ENCODE peak calls at places on chromosomes 5 and 9, in nine cellular contexts. S is aorta, T is mucosa of descending colon, R is tibial artery, N is gastrocnemius medialis, C is right atrium auricular region, E is spleen, Y is IMR-90, O is uterus. G is an unnamed sample. For H3K9me3, the result is how much of the 10 kb centered on the place peaks cover.

GRCh38 chr9:29241320-29241719 is 1668.0 kb upstream of the C9orf72 start:
- DNase-seq in S (no peak), T (no peak), R (no peak), N (no peak), C (no peak), E (no peak), Y (no peak), O (no peak), G (no peak)

GRCh38 chr9:77897292-77897691 is 134.3 kb downstream of the GNAQ start:
- DNase-seq in S (peak), T (no peak), R (no peak), N (no peak), C (no peak), E (no peak), Y (peak), O (peak), G (no peak)

GRCh38 chr9:89801723-89802680 is 197.2 kb downstream of the GADD45G start:
- DNase-seq in S (no peak), T (no peak), R (peak), N (no peak), C (no peak), E (no peak), Y (no peak), O (no peak), G (no peak)

GRCh38 chr5:177982956-177983355 is 13.1 kb downstream of the PROP1 start:
- DNase-seq in S (no peak), T (no peak), R (no peak), N (no peak), C (no peak), E (no peak), Y (no peak), O (no peak), G (no peak)

GRCh38 chr9:88539246-88539645 is 4.3 kb downstream of the NXNL2 start:
- DNase-seq in S (no peak), T (no peak), R (no peak), N (no peak), C (no peak), E (no peak), Y (no peak), O (no peak), G (no peak)

GRCh38 chr9:113711251-113711650 is 164.9 kb upstream of the ZNF618 start:
- DNase-seq in S (no peak), T (no peak), R (no peak), N (no peak), C (no peak), E (no peak), Y (no peak), O (no peak), G (no peak)

GRCh38 chr5:96638566-96638965 is 23.6 kb upstream of the CAST start:
- DNase-seq in S (no peak), T (no peak), R (no peak), N (no peak), C (no peak), E (no peak), Y (no peak), O (no peak), G (no peak)

GRCh38 chr5:151295138-151295537 is 8.4 kb downstream of the SLC36A3 start:
- DNase-seq in S (no peak), T (no peak), R (no peak), N (no peak), C (no peak), E (no peak), Y (no peak), O (no peak), G (no peak)

GRCh38 chr5:18276939-18277338 is 642.7 kb downstream of the TAF11L14 start:
- DNase-seq in S (no peak), T (no peak), R (no peak), N (no peak), C (no peak), E (no peak), Y (no peak), O (no peak), G (no peak)

GRCh38 chr9:34589656-34590375 is at the start of gene CNTFR:
- DNase-seq in S (no peak), T (peak), R (peak), N (peak), C (no peak), E (peak), Y (no peak), O (peak), G (no peak)

GRCh38 chr9:89631381-89631780 is 26.6 kb downstream of the GADD45G start:
- DNase-seq in S (no peak), T (no peak), R (no peak), N (no peak), C (no peak), E (peak), Y (no peak), O (no peak), G (no peak)

GRCh38 chr5:149227168-149227826 is 44.4 kb upstream of the AFAP1L1 start:
- DNase-seq in S (no peak), T (no peak), R (no peak), N (no peak), C (no peak), E (no peak), Y (peak), O (no peak), G (no peak)

GRCh38 chr5:138230261-138230660 is 17.1 kb upstream of the CDC23 start:
- DNase-seq in S (peak), T (no peak), R (peak), N (no peak), C (peak), E (peak), Y (peak), O (no peak), G (no peak)

GRCh38 chr9:123370526-123371227 is 14.7 kb downstream of the CRB2 start:
- DNase-seq in S (no peak), T (no peak), R (no peak), N (no peak), C (no peak), E (no peak), Y (no peak), O (no peak), G (no peak)

GRCh38 chr5:157598350-157598936 is 22.9 kb upstream of the ADAM19 start:
- DNase-seq in S (no peak), T (no peak), R (no peak), N (no peak), C (no peak), E (no peak), Y (no peak), O (no peak), G (no peak)

GRCh38 chr9:92385001-92385400 is 19.4 kb downstream of the OGN start:
- DNase-seq in S (no peak), T (no peak), R (no peak), N (no peak), C (no peak), E (no peak), Y (no peak), O (no peak), G (no peak)

GRCh38 chr9:122213589-122214413 is 15.0 kb downstream of the LHX6 start:
- DNase-seq in S (no peak), T (peak), R (no peak), N (no peak), C (no peak), E (no peak), Y (no peak), O (no peak), G (no peak)

GRCh38 chr5:96256795-96257470 is 176.1 kb downstream of the PCSK1 start:
- DNase-seq in S (no peak), T (no peak), R (no peak), N (no peak), C (no peak), E (no peak), Y (peak), O (peak), G (no peak)

GRCh38 chr5:72441861-72442540 is 65.2 kb downstream of the ZNF366 start:
- DNase-seq in S (peak), T (no peak), R (no peak), N (no peak), C (no peak), E (no peak), Y (peak), O (no peak), G (no peak)

GRCh38 chr9:122133263-122133983 is 26.2 kb downstream of the NDUFA8 start:
- DNase-seq in S (no peak), T (no peak), R (no peak), N (no peak), C (no peak), E (no peak), Y (no peak), O (no peak), G (no peak)

GRCh38 chr9:122016789-122017188 is 76.3 kb downstream of the TTLL11 start:
- DNase-seq in S (no peak), T (no peak), R (no peak), N (no peak), C (no peak), E (no peak), Y (no peak), O (peak), G (no peak)

GRCh38 chr5:41621420-41621819 is 111.0 kb upstream of the PLCXD3 start:
- DNase-seq in S (no peak), T (no peak), R (no peak), N (no peak), C (no peak), E (no peak), Y (no peak), O (no peak), G (no peak)

GRCh38 chr9:89350988-89351557 is 32.8 kb downstream of the SECISBP2 start:
- DNase-seq in S (no peak), T (no peak), R (no peak), N (peak), C (no peak), E (no peak), Y (no peak), O (no peak), G (no peak)

GRCh38 chr5:83374547-83374946 is 97.0 kb upstream of the VCAN start:
- DNase-seq in S (no peak), T (no peak), R (no peak), N (no peak), C (peak), E (no peak), Y (peak), O (peak), G (no peak)

GRCh38 chr9:12933957-12934356 is 159.1 kb downstream of the LURAP1L start:
- DNase-seq in S (no peak), T (no peak), R (no peak), N (no peak), C (no peak), E (no peak), Y (peak), O (no peak), G (no peak)

GRCh38 chr9:134634190-134634589 is 7.4 kb upstream of the COL5A1 start:
- DNase-seq in S (peak), T (peak), R (no peak), N (no peak), C (no peak), E (peak), Y (no peak), O (no peak), G (no peak)

GRCh38 chr5:32217886-32218396 is 43.8 kb upstream of the GOLPH3 start:
- DNase-seq in S (no peak), T (no peak), R (no peak), N (peak), C (no peak), E (no peak), Y (no peak), O (no peak), G (no peak)

GRCh38 chr5:95284512-95285405 is at the start of gene MCTP1:
- DNase-seq in S (peak), T (peak), R (no peak), N (no peak), C (no peak), E (peak), Y (no peak), O (no peak), G (no peak)

GRCh38 chr5:132498686-132499271 is 8.2 kb upstream of the IRF1 start:
- DNase-seq in S (no peak), T (no peak), R (peak), N (no peak), C (peak), E (no peak), Y (peak), O (no peak), G (no peak)

GRCh38 chr5:34715711-34716110 is 59.6 kb downstream of the RAI14 start:
- DNase-seq in S (no peak), T (no peak), R (no peak), N (no peak), C (no peak), E (no peak), Y (peak), O (no peak), G (no peak)

GRCh38 chr5:150659360-150660107 is 1.5 kb upstream of the MYOZ3 start:
- DNase-seq in S (peak), T (no peak), R (peak), N (no peak), C (peak), E (no peak), Y (no peak), O (no peak), G (no peak)

DNA sequence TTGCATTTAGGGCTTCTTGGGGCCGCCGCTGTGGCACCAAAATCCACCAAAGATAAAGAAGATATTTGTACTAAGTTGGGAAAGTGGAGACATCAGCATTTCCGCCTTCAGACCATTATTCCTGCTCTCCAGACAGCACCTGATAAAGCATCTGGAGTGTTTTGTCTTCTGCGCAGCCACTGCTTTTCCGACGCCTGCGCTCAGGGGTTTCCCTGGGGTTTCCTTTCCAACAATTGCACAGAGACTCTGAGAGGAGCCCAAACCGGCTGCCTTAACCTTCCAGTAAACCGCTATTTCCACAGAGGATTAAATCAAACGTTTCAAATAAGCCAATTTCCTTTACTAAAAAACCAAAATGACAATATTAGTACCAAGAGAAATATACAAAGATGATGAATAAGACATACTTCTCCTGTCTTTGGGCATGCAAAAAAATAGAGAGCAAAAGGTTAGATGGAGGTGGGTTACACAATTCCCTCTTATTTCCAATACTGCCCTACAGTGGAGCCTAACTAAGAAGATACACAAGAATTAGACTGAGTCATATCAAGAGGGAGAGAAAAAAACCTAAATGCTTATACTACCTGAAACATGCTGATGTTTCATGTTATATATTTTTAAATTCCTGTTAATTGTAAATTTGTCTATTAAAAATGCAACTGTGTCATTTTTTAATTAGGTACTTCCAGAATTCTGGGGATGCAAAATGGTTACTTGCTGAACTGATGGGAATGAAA is 98.4 kb downstream of the MAPKAP1 start:
- DNase-seq in S (no peak), T (no peak), R (no peak), N (no peak), C (no peak), E (no peak), Y (peak), O (no peak), G (no peak)
- H3K9me3 ChIP-seq in S (under half), T (under half), R (under half), N (under half), C (under half), E (under half), Y (under half), O (under half), G (under half)

GRCh38 chr9:95327239-95327865 is 9.8 kb upstream of the FANCC start:
- DNase-seq in S (no peak), T (no peak), R (no peak), N (no peak), C (no peak), E (no peak), Y (no peak), O (no peak), G (no peak)

GRCh38 chr9:95330720-95331404 is 13.4 kb upstream of the FANCC start:
- DNase-seq in S (no peak), T (no peak), R (no peak), N (no peak), C (no peak), E (no peak), Y (no peak), O (no peak), G (no peak)

GRCh38 chr9:95325221-95325620 is 7.7 kb upstream of the FANCC start:
- DNase-seq in S (no peak), T (no peak), R (no peak), N (no peak), C (no peak), E (no peak), Y (no peak), O (no peak), G (no peak)
- H3K9me3 ChIP-seq in S (under half), T (under half), R (under half), N (under half), C (under half), E (under half), Y (under half), O (under half), G (under half)

GRCh38 chr5:141431286-141431685 is 979 bp downstream of the PCDHGA12 start:
- DNase-seq in S (no peak), T (no peak), R (no peak), N (no peak), C (no peak), E (no peak), Y (no peak), O (no peak), G (no peak)

GRCh38 chr5:141439411-141440141 is 9.3 kb downstream of the PCDHGA12 start:
- DNase-seq in S (no peak), T (no peak), R (no peak), N (no peak), C (no peak), E (no peak), Y (no peak), O (no peak), G (no peak)

GRCh38 chr5:141430332-141431113 is at the start of gene PCDHGA12:
- DNase-seq in S (peak), T (no peak), R (no peak), N (peak), C (peak), E (no peak), Y (peak), O (peak), G (no peak)

GRCh38 chr5:141437208-141437607 is 6.9 kb downstream of the PCDHGA12 start:
- DNase-seq in S (no peak), T (no peak), R (no peak), N (no peak), C (no peak), E (no peak), Y (peak), O (no peak), G (no peak)

GRCh38 chr5:141434006-141434405 is 3.7 kb downstream of the PCDHGA12 start:
- DNase-seq in S (no peak), T (no peak), R (no peak), N (no peak), C (no peak), E (no peak), Y (peak), O (no peak), G (no peak)
- H3K9me3 ChIP-seq in S (under half), T (half or more), R (half or more), N (under half), C (half or more), E (half or more), Y (under half), O (under half), G (under half)

DNA sequence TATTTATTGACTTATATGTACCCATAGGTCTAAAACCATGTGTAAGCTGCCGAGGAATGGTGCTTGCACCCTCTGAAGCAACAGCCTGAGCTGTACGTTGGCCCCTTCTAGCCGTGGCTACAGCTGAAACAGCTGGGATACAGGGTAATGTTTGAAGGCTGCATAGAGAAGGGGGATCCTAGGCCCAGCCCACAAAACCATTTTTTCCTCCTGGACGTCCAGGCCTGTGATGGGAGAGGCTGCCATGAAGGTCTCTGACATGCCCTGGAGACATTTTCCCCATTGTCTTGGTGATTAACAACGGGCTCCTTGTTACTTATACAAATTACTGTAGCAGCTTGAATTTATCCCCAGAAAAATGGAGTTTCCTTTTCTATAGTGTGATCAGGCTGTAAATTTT is 244.7 kb downstream of the COMMD10 start:
- DNase-seq in S (no peak), T (no peak), R (no peak), N (no peak), C (no peak), E (no peak), Y (no peak), O (no peak), G (no peak)
- H3K9me3 ChIP-seq in S (under half), T (under half), R (under half), N (under half), C (under half), E (half or more), Y (under half), O (under half), G (under half)

GRCh38 chr5:40291338-40291737 is 388.4 kb upstream of the PTGER4 start:
- DNase-seq in S (no peak), T (no peak), R (no peak), N (no peak), C (no peak), E (no peak), Y (peak), O (no peak), G (no peak)
- H3K9me3 ChIP-seq in S (under half), T (under half), R (under half), N (under half), C (under half), E (under half), Y (under half), O (under half), G (under half)

DNA sequence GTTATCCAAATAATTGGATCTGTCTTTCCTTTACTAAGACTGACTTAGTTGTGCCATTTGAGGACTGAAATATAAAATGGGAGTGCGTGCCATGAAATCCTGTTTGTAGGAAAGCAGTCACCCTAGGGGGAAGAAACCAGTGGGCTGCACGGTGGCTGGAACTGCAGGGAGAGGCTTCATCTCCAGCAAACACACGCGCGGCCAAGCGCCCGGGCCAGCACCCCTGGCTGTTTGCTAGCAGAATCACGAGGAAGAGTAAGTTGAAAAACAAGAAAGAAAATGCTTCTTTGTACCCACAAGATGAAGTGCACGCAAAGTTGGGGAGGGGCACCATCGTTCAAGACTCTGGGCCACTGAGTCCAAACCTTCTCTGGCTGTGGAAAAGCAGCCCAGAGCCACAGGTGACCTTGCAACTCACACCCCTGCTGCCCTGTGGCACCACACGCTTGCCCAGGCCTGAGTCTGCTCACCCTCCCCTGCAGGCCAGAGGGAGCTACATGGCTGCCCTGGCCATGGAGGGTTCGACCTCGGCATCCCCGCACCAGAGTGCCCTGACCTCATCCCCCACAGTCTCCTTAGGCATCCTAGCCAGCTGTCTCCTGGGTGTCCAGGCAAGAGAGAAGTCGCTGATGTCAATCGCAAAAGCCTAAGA is 55.2 kb downstream of the IRX2 start:
- DNase-seq in S (no peak), T (no peak), R (no peak), N (no peak), C (no peak), E (no peak), Y (no peak), O (no peak), G (no peak)
- H3K9me3 ChIP-seq in S (under half), T (under half), R (under half), N (under half), C (under half), E (under half), Y (under half), O (under half), G (under half)

DNA sequence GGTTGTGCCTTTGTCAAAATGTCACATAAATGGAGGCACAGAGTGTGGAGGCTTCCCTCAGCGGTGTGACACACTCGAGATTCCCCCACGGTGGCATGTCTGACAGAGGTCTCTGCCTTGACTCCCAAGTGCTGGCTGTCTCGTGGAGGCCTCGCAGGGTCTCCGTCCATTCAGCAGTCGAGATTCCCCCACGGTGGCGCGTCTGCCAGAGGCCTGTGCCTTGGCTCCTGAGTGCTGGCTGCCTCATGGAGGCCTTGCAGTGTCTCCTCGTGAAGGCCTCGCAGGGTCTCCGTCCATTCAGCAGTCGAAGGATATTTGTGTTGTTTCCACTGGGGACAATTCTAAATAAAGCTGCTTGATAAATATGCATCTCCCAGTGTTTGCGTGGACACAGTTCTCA is 26.0 kb downstream of the PNPLA7 start:
- DNase-seq in S (no peak), T (no peak), R (no peak), N (no peak), C (no peak), E (no peak), Y (no peak), O (no peak), G (no peak)
- H3K9me3 ChIP-seq in S (under half), T (under half), R (under half), N (under half), C (under half), E (under half), Y (under half), O (under half), G (under half)

G was measured in T-helper 17 cell.